ENCODE peak calls at places on chromosomes 1 and 21, in six cellular contexts. B, Z, V, G, C and P are unnamed samples.

GRCh38 chr1:177181280-177181630 is 10.5 kb downstream of the BRINP2 start:
- DNase-seq in Z (no peak), V (no peak), G (no peak), B (no peak), C (no peak), P (no peak)

GRCh38 chr1:211472724-211473123 is 19.2 kb downstream of the RD3 start:
- DNase-seq in C (no peak), V (no peak), Z (no peak), B (no peak), G (no peak), P (no peak)

GRCh38 chr1:176643536-176643935 is 180.6 kb downstream of the PAPPA2 start:
- DNase-seq in V (no peak), B (no peak), C (no peak), Z (no peak), G (no peak), P (peak)

GRCh38 chr1:27970401-27970800 is 10.6 kb downstream of the XKR8 start:
- DNase-seq in C (no peak), V (no peak), B (no peak), Z (no peak), G (no peak), P (no peak)

GRCh38 chr1:27669876-27670275 is 2.1 kb downstream of the IFI6 start:
- DNase-seq in C (no peak), V (no peak), Z (no peak), G (no peak), B (no peak), P (no peak)

GRCh38 chr1:231420299-231420958 is 1.7 kb downstream of the EGLN1 start:
- DNase-seq in G (no peak), C (no peak), Z (no peak), B (no peak), V (peak), P (peak)

GRCh38 chr21:21547368-21547953 is 549.3 kb downstream of the NCAM2 start:
- DNase-seq in G (no peak), Z (no peak), B (no peak), V (no peak), C (no peak), P (no peak)

GRCh38 chr1:17170571-17170970 is 34.4 kb upstream of the PADI1 start:
- DNase-seq in C (no peak), B (no peak), G (no peak), Z (no peak), V (no peak), P (no peak)

GRCh38 chr1:158019177-158019868 is 25.9 kb downstream of the KIRREL1 start:
- DNase-seq in C (no peak), V (no peak), G (no peak), Z (no peak), B (no peak), P (peak)

GRCh38 chr1:230568008-230568407 is 74.3 kb upstream of the COG2 start:
- DNase-seq in C (no peak), G (no peak), B (no peak), V (peak), Z (no peak), P (no peak)

GRCh38 chr1:117070124-117070523 is 10.0 kb downstream of the TTF2 start:
- DNase-seq in B (no peak), G (no peak), C (no peak), V (no peak), Z (no peak), P (no peak)

GRCh38 chr1:61124691-61125090 is 42.3 kb downstream of the NFIA start:
- DNase-seq in B (no peak), V (no peak), Z (no peak), C (no peak), G (no peak), P (no peak)

GRCh38 chr21:27813750-27814149 is 846.9 kb upstream of the ADAMTS5 start:
- DNase-seq in Z (no peak), B (no peak), C (no peak), G (no peak), V (no peak), P (no peak)

GRCh38 chr1:220990417-220991337 is 111.4 kb downstream of the HLX start:
- DNase-seq in Z (no peak), V (no peak), G (no peak), C (no peak), B (no peak), P (peak)